ENCODE peak calls at places on chromosomes 2 and 18, in six cellular contexts. S is H1, F is endothelial cell of umbilical vein, H is cardiac muscle cell, Q is K562, P is right lobe of liver. T is an unnamed sample. For H3K36me3, the result is how much of the 10 kb centered on the place peaks cover.

GRCh38 chr2:160976797-160977196 is 183.4 kb upstream of the TANK start:
- DNase-seq in S (no peak), F (no peak), H (no peak), Q (no peak), P (no peak), T (no peak)

GRCh38 chr18:54351186-54351585 is 6.5 kb downstream of the STARD6 start:
- DNase-seq in S (no peak), F (no peak), H (no peak), Q (no peak), P (no peak), T (no peak)

GRCh38 chr2:11680181-11680900 is 10.3 kb upstream of the NTSR2 start:
- DNase-seq in S (no peak), F (no peak), H (no peak), Q (no peak), P (no peak), T (no peak)

GRCh38 chr2:111617804-111618576 is 266.0 kb downstream of the ANAPC1 start:
- DNase-seq in S (no peak), F (no peak), H (no peak), Q (no peak), P (peak), T (no peak)

GRCh38 chr2:181459646-181460045 is 2.5 kb downstream of the ITGA4 start:
- DNase-seq in S (no peak), F (no peak), H (peak), Q (no peak), P (no peak), T (no peak)

GRCh38 chr18:56550121-56550520 is 88.3 kb downstream of the TXNL1 start:
- DNase-seq in S (no peak), F (no peak), H (peak), Q (no peak), P (no peak), T (no peak)

GRCh38 chr18:52312321-52312720 is 27.7 kb upstream of the DCC start:
- DNase-seq in S (no peak), F (no peak), H (no peak), Q (no peak), P (no peak), T (no peak)

GRCh38 chr2:187920511-187920910 is 366.3 kb upstream of the TFPI start:
- DNase-seq in S (no peak), F (peak), H (no peak), Q (no peak), P (no peak), T (no peak)

GRCh38 chr2:96267159-96267971 is 1.3 kb downstream of the CIAO1 start:
- DNase-seq in S (peak), F (peak), H (peak), Q (peak), P (no peak), T (no peak)

GRCh38 chr18:23810396-23810795 is 121.1 kb downstream of the LAMA3 start:
- DNase-seq in S (no peak), F (no peak), H (no peak), Q (no peak), P (no peak), T (no peak)

GRCh38 chr2:239596298-239596697 is 195.5 kb upstream of the HDAC4 start:
- DNase-seq in S (no peak), F (no peak), H (no peak), Q (no peak), P (no peak), T (no peak)

GRCh38 chr2:138698428-138698827 is 81.8 kb downstream of the NXPH2 start:
- DNase-seq in S (no peak), F (no peak), H (no peak), Q (no peak), P (no peak), T (no peak)

GRCh38 chr2:163417596-163418337 is 318.0 kb downstream of the FIGN start:
- DNase-seq in S (no peak), F (no peak), H (no peak), Q (no peak), P (no peak), T (no peak)

GRCh38 chr2:8457092-8457481 is 224.8 kb upstream of the ID2 start:
- DNase-seq in S (no peak), F (no peak), H (no peak), Q (no peak), P (no peak), T (no peak)

GRCh38 chr2:129233751-129234406 is 745.6 kb upstream of the RAB6C start:
- DNase-seq in S (no peak), F (no peak), H (peak), Q (no peak), P (no peak), T (no peak)

GRCh38 chr2:226802573-226802972 is 3.0 kb upstream of the IRS1 start:
- DNase-seq in S (no peak), F (peak), H (peak), Q (peak), P (no peak), T (peak)

GRCh38 chr2:239911630-239912071 is 113.5 kb downstream of the NDUFA10 start:
- DNase-seq in S (peak), F (no peak), H (no peak), Q (peak), P (no peak), T (no peak)

GRCh38 chr2:12606472-12607000 is 110.2 kb upstream of the TRIB2 start:
- DNase-seq in S (no peak), F (peak), H (peak), Q (peak), P (no peak), T (peak)

GRCh38 chr2:146108993-146109392 is 1589.1 kb upstream of the ZEB2 start:
- DNase-seq in S (no peak), F (no peak), H (peak), Q (no peak), P (no peak), T (no peak)

GRCh38 chr18:9552189-9552588 is 62.2 kb downstream of the PPP4R1 start:
- DNase-seq in S (no peak), F (no peak), H (peak), Q (no peak), P (no peak), T (no peak)

GRCh38 chr2:8453904-8454302 is 228.0 kb upstream of the ID2 start:
- DNase-seq in S (no peak), F (no peak), H (peak), Q (no peak), P (no peak), T (no peak)

DNA sequence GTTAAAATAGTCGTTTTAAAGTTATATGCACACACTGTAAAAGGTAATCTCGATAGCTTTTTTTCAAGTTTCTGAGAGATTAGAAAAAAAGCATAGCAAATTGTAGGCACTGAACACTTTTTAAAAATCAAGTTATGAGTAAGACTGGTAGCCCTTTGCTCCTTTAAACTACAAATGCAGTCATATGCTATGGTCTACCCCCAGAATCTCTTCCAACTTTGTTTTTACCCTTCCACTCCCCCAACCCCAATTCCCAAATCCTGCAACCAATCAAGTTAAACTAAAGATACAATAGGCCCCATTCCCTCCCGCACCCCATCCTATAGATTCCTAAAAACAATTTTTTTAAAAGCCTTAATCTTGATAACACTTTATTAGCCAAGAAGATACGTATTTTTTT is 732 bp upstream of the BAZ2B start:
- DNase-seq in S (no peak), F (peak), H (no peak), Q (no peak), P (no peak), T (no peak)
- H3K4me3 ChIP-seq in S (peak), F (peak), H (peak), Q (no peak), P (peak), T (peak)

DNA sequence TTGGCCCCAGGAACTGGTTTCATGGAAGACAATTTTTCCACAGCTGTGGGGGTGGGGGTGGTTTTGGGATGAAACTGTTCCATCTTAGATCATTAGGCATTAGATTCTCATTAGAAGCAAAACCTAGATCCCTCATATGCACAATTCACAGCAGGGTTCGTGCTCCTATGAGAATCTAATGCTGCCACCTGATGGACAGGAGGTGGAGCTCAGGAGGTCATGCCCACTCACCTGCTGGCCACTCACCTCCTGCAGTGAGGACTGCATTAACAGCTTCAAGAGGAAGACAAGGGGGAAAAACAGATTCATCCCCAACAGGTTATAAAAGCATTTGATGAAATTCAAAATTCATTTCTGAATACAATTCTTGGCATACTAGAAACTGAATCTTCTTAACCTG is 38.5 kb downstream of the THAP4 start:
- DNase-seq in S (no peak), F (no peak), H (no peak), Q (peak), P (no peak), T (no peak)
- TF ChIP-seq CTCF in S (peak), F (no peak), H (no peak), Q (peak), P (peak), T (peak)

DNA sequence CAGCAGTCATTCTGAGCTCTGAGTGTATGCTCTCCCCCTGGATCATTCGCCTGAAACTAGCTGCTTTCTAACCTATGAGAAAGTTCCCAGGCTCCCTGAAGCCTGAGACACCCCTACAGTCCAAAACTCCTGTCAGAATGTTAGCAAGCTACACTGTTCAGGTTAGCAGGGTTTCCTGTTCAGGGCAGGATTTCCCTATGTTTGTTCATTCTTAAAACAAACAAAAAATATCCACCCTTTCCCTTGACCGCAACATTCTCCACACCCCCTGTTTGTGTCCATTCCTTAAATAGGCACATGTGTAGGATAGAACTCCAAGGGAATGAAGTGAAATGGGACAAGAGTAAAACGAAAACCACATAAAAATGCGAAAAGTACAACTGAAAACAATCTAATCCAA is 83.1 kb downstream of the KLF7 start:
- DNase-seq in S (no peak), F (peak), H (no peak), Q (no peak), P (no peak), T (no peak)
- H3K36me3 ChIP-seq in S (under half), F (under half), H (under half), Q (under half), P (under half), T (half or more)

GRCh38 chr2:26970928-26971627 is 641 bp downstream of the MAPRE3 start:
- DNase-seq in S (peak), F (peak), H (peak), Q (peak), P (no peak), T (no peak)

GRCh38 chr2:26974352-26974751 is 3.9 kb downstream of the MAPRE3 start:
- DNase-seq in S (no peak), F (no peak), H (no peak), Q (peak), P (no peak), T (no peak)

GRCh38 chr2:26969089-26969844 is 1.2 kb upstream of the MAPRE3 start:
- DNase-seq in S (no peak), F (no peak), H (no peak), Q (no peak), P (no peak), T (peak)

GRCh38 chr2:26970244-26970927 is at the start of gene MAPRE3:
- DNase-seq in S (peak), F (peak), H (peak), Q (peak), P (peak), T (peak)

DNA sequence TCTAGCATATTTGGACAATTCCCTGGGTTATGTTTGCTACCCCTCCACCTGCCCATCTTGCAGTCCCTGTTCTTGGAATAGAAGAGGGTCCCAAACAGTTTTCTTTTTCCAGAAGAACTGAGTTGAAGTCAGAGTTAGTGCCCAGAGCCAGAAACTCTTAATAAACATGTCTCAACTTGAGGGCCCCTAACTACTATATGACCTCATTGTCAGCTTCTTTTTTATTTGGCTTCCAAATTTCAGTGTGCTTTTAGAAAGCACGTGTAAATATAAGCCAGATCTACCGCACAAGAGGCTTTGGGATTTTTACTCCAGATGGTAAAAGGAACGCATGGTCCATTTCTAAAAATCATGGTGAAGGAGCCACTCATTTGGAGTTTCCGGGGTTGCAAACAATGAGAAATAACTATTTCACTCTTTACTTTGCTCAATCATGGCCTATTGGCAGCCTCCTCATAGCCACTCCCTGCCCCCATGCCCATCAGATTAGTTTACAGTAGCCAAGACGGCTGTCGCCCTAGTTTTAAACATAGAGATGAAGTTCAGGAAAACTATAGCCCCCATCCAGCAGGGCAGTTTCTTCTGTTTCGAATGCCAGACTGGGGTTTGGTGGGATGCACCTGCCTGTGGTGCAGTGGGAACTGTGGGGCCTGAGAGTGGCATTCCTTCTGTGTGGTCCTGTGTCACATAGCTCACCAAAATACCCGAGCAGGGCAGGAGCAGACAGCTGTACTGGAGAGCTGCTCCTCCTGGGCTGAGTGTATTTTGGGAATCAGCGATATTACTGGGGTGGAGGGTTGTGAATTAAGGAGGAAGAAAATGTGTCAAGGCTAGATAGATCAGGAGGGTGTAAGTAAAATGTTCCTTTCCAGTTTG is 1.7 kb downstream of the MAPRE3 start:
- DNase-seq in S (no peak), F (no peak), H (no peak), Q (peak), P (no peak), T (no peak)
- H3K4me3 ChIP-seq in S (peak), F (no peak), H (peak), Q (peak), P (no peak), T (no peak)

T was measured in brain microvascular endothelial cell.